ENCODE peak calls at places on chromosomes 11 and 22, in four cellular contexts. J, H, O and G are unnamed samples.

GRCh38 chr22:39431216-39431801 is 25.5 kb upstream of the MGAT3 start:
- DNase-seq in J (no peak), H (no peak), O (no peak), G (no peak)

GRCh38 chr11:44534215-44534711 is 31.2 kb upstream of the CD82 start:
- DNase-seq in J (no peak), H (no peak), O (no peak), G (no peak)

GRCh38 chr11:65445101-65445603 is 22.6 kb downstream of the NEAT1 start:
- DNase-seq in J (no peak), H (no peak), O (no peak), G (no peak)

GRCh38 chr11:83147895-83148294 is 9.0 kb upstream of the PCF11 start:
- DNase-seq in J (no peak), H (no peak), O (no peak), G (no peak)

GRCh38 chr22:42939941-42940653 is 74.9 kb downstream of the PACSIN2 start:
- DNase-seq in J (no peak), H (no peak), O (peak; percentile 84), G (no peak)

GRCh38 chr11:2643746-2644145 is 56.0 kb downstream of the KCNQ1OT1 start:
- DNase-seq in J (no peak), H (no peak), O (no peak), G (no peak)

GRCh38 chr11:67631427-67631826 is 1.7 kb upstream of the NUDT8 start:
- DNase-seq in J (no peak), H (no peak), O (peak; percentile 65), G (no peak)

GRCh38 chr22:18063311-18063710 is 14.5 kb upstream of the PEX26 start:
- DNase-seq in J (peak; percentile 66), H (no peak), O (no peak), G (no peak)

GRCh38 chr22:46046299-46046685 is 69.3 kb upstream of the WNT7B start:
- DNase-seq in J (no peak), H (no peak), O (no peak), G (no peak)

GRCh38 chr11:119447664-119448242 is 24.8 kb upstream of the THY1 start:
- DNase-seq in J (no peak), H (no peak), O (no peak), G (no peak)

GRCh38 chr11:47983464-47984397 is 3.4 kb downstream of the PTPRJ start:
- DNase-seq in J (no peak), H (no peak), O (no peak), G (no peak)

GRCh38 chr11:116499396-116500001 is 273.3 kb downstream of the BUD13 start:
- DNase-seq in J (peak; percentile 94), H (peak; percentile 94), O (peak; percentile 88), G (peak; percentile 67)

GRCh38 chr11:120774591-120775386 is 249.1 kb upstream of the TBCEL start:
- DNase-seq in J (no peak), H (no peak), O (no peak), G (no peak)

GRCh38 chr11:1008001-1008400 is 28.5 kb downstream of the MUC6 start:
- DNase-seq in J (no peak), H (no peak), O (no peak), G (no peak)

GRCh38 chr22:17130199-17130598 is 9.0 kb upstream of the TMEM121B start:
- DNase-seq in J (no peak), H (no peak), O (no peak), G (no peak)

GRCh38 chr11:117523680-117524079 is 196.0 kb downstream of the CEP164 start:
- DNase-seq in J (no peak), H (no peak), O (no peak), G (no peak)

GRCh38 chr11:83409891-83410290 is 123.7 kb upstream of the CCDC90B start:
- DNase-seq in J (no peak), H (no peak), O (no peak), G (no peak)

GRCh38 chr11:19392321-19392720 is 151.6 kb upstream of the E2F8 start:
- DNase-seq in J (no peak), H (no peak), O (no peak), G (no peak)

GRCh38 chr22:40204331-40205116 is 26.8 kb downstream of the TNRC6B start:
- DNase-seq in J (no peak), H (peak; percentile 87), O (no peak), G (peak; percentile 57)

GRCh38 chr11:47274495-47275235 is 4.7 kb downstream of the MADD start:
- DNase-seq in J (no peak), H (no peak), O (no peak), G (no peak)

GRCh38 chr22:39362271-39362670 is 12.5 kb downstream of the SYNGR1 start:
- DNase-seq in J (no peak), H (no peak), O (no peak), G (no peak)

GRCh38 chr22:50146440-50147228 is 23.9 kb upstream of the PANX2 start:
- DNase-seq in J (no peak), H (peak; percentile 81), O (peak; percentile 64), G (peak; percentile 81)

GRCh38 chr11:3950996-3951662 is 95.7 kb downstream of the STIM1 start:
- DNase-seq in J (no peak), H (no peak), O (no peak), G (no peak)

GRCh38 chr11:122439911-122440782 is 215.4 kb upstream of the UBASH3B start:
- DNase-seq in J (peak; percentile 29), H (no peak), O (no peak), G (peak; percentile 48)

GRCh38 chr11:11845066-11845465 is 3.3 kb downstream of the USP47 start:
- DNase-seq in J (no peak), H (no peak), O (no peak), G (no peak)

GRCh38 chr11:1271002-1271401 is 38.4 kb downstream of the TOLLIP start:
- DNase-seq in J (no peak), H (no peak), O (no peak), G (no peak)